ENCODE peak calls at places on chromosomes 5 and 9, in four cellular contexts. K is H1, G is neuronal stem cell, P is IMR-90. E is an unnamed sample.

GRCh38 chr9:94160594-94161501 is 76.6 kb downstream of the PTPDC1 start:
- DNase-seq in G (no peak), P (no peak), K (peak), E (no peak)

GRCh38 chr5:126640867-126641266 is 40.1 kb downstream of the PHAX start:
- DNase-seq in K (no peak), G (no peak), P (no peak), E (no peak)

GRCh38 chr5:36236801-36237200 is 4.9 kb downstream of the NADK2 start:
- DNase-seq in K (no peak), G (no peak), P (no peak), E (no peak)

GRCh38 chr5:175694371-175695160 is 36.7 kb downstream of the HRH2 start:
- DNase-seq in K (no peak), G (no peak), P (no peak), E (no peak)

GRCh38 chr5:120463991-120464626 is at the start of gene PRR16:
- DNase-seq in P (peak), G (peak), K (peak), E (peak)

GRCh38 chr5:124706729-124707361 is 39.6 kb downstream of the ZNF608 start:
- DNase-seq in G (no peak), K (no peak), P (peak), E (no peak)

GRCh38 chr5:36177715-36178556 is 26.0 kb downstream of the SKP2 start:
- DNase-seq in K (no peak), P (peak), G (peak), E (no peak)

GRCh38 chr9:38229123-38229829 is 160.2 kb upstream of the SHB start:
- DNase-seq in G (no peak), P (no peak), K (no peak), E (no peak)

GRCh38 chr9:112378441-112379176 is 1.3 kb upstream of the HSDL2 start:
- DNase-seq in P (no peak), G (no peak), K (no peak), E (no peak)

GRCh38 chr5:98483301-98483700 is 290.2 kb upstream of the RGMB start:
- DNase-seq in P (peak), K (no peak), G (no peak), E (no peak)

GRCh38 chr5:146395233-146395632 is 51.9 kb upstream of the TCERG1 start:
- DNase-seq in P (no peak), K (no peak), G (no peak), E (no peak)

GRCh38 chr9:78871452-78872331 is 574.8 kb downstream of the PSAT1 start:
- DNase-seq in P (peak), K (no peak), G (no peak), E (peak)

GRCh38 chr5:84634256-84634655 is 249.6 kb upstream of the EDIL3 start:
- DNase-seq in G (no peak), K (no peak), P (peak), E (no peak)

GRCh38 chr5:55426455-55426854 is 108.3 kb downstream of the PLPP1 start:
- DNase-seq in K (no peak), P (no peak), G (no peak), E (no peak)

GRCh38 chr9:811101-811531 is 30.4 kb upstream of the DMRT1 start:
- DNase-seq in K (no peak), P (peak), G (no peak), E (no peak)

GRCh38 chr9:98708933-98709911 is at the start of gene GABBR2:
- DNase-seq in K (peak), P (peak), G (no peak), E (no peak)

GRCh38 chr5:1513326-1514026 is 10.3 kb downstream of the LPCAT1 start:
- DNase-seq in K (no peak), G (no peak), P (no peak), E (no peak)

GRCh38 chr5:117095803-117096332 is 521.2 kb upstream of the SEMA6A start:
- DNase-seq in P (no peak), G (no peak), K (no peak), E (no peak)

GRCh38 chr5:80591352-80591751 is 21.3 kb upstream of the ANKRD34B start:
- DNase-seq in G (no peak), P (no peak), K (no peak), E (no peak)

GRCh38 chr5:175921066-175921730 is 46.9 kb downstream of the THOC3 start:
- DNase-seq in P (no peak), K (no peak), G (no peak), E (no peak)

GRCh38 chr9:79817469-79818004 is 245.8 kb downstream of the TLE4 start:
- DNase-seq in G (no peak), P (no peak), K (no peak), E (no peak)

GRCh38 chr5:75550597-75550996 is 38.9 kb downstream of the POLK start:
- DNase-seq in P (no peak), G (no peak), K (no peak), E (no peak)

GRCh38 chr9:89185980-89186379 is 7.4 kb upstream of the SHC3 start:
- DNase-seq in K (no peak), P (peak), G (peak), E (no peak)

DNA sequence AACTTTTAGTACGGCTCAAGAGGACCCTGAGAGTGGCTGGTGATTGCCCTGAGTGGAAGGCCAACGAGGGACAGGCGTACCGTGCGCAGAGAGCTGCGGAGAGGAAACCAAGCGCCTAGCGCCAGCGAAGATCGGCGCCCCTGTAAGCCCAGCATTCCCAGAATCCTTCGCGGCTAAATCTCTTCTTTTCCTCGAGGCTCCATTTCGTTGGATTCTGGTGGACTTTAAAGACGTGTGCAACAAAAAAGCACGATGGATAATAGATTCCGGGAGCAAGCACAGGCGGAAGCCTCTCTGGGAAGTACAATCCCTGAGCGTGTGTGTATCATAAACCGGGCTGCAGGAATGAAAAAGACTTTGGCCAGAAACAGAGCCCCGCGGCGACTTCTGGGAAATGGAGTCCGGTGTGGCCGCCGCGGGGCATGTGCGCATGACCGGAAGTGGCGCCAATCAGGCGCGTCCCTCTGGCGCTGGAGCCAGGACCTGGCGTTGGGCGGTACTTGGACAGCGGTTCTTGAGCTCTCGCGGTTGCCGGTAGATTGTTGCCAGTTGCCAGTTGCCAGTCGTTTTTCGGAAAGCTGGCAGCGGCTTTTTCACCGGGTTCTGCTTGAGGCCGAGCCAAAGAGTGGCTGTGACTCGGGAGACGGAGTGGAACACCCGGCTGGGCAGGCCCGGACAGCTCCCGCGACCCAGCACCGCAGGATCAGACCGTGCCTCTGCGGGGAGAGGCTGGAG is at the start of gene ZNF79:
- DNase-seq in G (peak), K (peak), P (peak), E (peak)
- H3K14ac ChIP-seq in G (no peak), K (no peak), P (peak), E (peak)

GRCh38 chr5:58985759-58986158 is 402.9 kb downstream of the RAB3C start:
- DNase-seq in K (no peak), P (no peak), G (no peak), E (no peak)
- H3K4me3 ChIP-seq in K (no peak), P (no peak), G (no peak), E (no peak)

GRCh38 chr5:172943906-172944305 is 15.3 kb upstream of the RPL26L1 start:
- DNase-seq in K (no peak), G (no peak), P (no peak), E (no peak)
- H3K4ac ChIP-seq in K (no peak), G (no peak), P (peak), E (no peak)

GRCh38 chr5:134527156-134527960 is 1.9 kb downstream of the JADE2 start:
- DNase-seq in P (peak), K (peak), G (peak), E (peak)
- H3K14ac ChIP-seq in P (peak), K (no peak), G (peak), E (peak)

GRCh38 chr5:177538876-177539275 is 15.5 kb downstream of the FAM193B start:
- DNase-seq in G (no peak), P (no peak), K (no peak), E (no peak)
- H3K4me3 ChIP-seq in G (no peak), P (no peak), K (no peak), E (no peak)

DNA sequence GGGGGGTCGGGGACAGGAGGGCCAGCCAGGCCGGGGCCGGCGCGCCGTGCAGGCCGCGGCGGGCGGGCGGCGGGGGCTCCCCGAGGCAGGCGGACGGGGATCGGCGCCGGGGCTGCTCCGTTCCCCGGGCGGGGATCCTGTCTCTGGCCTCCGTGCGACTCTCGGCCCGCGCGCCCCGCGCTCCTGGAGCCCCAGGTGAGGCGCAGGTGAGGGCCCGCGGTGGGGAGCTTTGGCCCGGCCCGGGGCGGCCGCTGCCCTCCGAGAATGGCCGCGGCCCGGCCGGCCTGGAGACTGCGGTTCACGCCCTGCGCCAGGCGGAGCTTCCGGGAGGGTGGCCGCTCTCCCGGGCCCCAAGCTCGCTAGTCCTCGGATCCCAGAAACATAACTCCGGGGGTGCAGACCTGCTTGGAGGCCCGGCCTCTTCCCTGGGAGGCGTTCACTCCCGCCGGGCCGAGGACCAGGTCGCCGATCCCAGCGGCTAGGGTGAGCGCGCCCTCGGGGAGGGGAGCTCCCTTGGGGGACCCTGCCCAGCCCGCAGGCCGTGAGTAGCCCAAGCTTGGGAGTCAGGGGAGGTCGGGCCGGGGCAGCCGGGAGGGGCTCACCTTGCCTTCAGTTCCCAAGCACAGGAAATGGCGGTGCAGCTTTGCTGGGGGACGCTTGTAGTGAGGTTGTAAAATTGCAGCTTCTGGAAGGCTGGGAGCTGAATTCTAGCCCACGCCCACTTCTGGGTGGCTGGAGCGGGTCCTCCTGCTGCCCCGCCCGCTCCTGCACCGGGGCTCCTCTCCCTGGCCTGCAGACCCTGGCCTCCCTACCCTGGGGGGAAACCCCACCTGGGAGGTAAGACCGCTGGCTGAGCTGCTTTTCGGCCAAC is 724 bp downstream of the PPP1R26 start:
- DNase-seq in K (peak), G (peak), P (peak), E (peak)
- H3K4ac ChIP-seq in K (no peak), G (no peak), P (peak), E (peak)

DNA sequence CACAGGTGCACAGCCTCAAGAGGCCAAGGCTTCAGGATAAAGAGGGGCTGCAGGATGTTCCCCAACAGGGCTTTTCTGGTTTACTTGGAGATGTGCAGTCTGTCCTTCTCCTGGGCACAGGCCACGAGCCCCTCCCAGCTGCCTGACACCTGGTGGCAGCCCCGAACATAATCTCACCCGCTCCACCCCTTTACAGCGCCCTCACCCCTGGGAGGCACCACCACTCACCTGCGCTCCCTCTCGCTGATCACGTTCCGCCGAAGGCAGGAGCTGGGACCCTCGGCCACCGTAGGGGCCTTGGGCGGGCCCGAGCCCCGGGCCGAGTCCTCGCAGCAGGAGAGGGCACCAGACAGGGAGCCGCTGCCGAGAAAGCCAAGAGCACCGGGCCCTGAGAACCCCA is 514 bp downstream of the SOHLH1 start:
- DNase-seq in K (peak), G (no peak), P (no peak), E (no peak)
- H3K14ac ChIP-seq in K (no peak), G (no peak), P (no peak), E (no peak)